ENCODE peak calls at places on chromosomes 3 and 15, in seven cellular contexts. N is EL, V is glutamatergic neuron, H is midbrain, W is nucleus accumbens, F is MCF 10A, D is SW480. Z is an unnamed sample.

GRCh38 chr3:159877924-159878323 is 110.7 kb upstream of the IL12A start:
- DNase-seq in H (no peak), W (no peak), V (no peak), N (peak), D (no peak), F (peak), Z (no peak)

GRCh38 chr3:187567741-187568140 is 102.5 kb downstream of the SST start:
- DNase-seq in D (peak), V (no peak), N (peak), H (no peak), F (no peak), W (no peak), Z (no peak)

GRCh38 chr3:4550957-4551754 is 58.0 kb downstream of the ITPR1 start:
- DNase-seq in W (no peak), V (no peak), N (no peak), H (no peak), F (no peak), D (no peak), Z (no peak)

GRCh38 chr15:82139823-82140268 is 94.0 kb upstream of the MEX3B start:
- DNase-seq in F (peak), V (no peak), N (peak), D (peak), H (peak), W (no peak), Z (no peak)

GRCh38 chr3:14879161-14879888 is 60.6 kb downstream of the FGD5 start:
- DNase-seq in V (peak), D (peak), N (no peak), F (peak), H (no peak), W (no peak), Z (no peak)

GRCh38 chr3:103389356-103389755 is 954.5 kb downstream of the ZPLD1 start:
- DNase-seq in W (no peak), D (no peak), F (no peak), H (no peak), N (peak), V (no peak), Z (no peak)

GRCh38 chr3:137163241-137163916 is 205.6 kb downstream of the IL20RB start:
- DNase-seq in D (no peak), F (no peak), W (no peak), V (peak), H (no peak), N (no peak), Z (no peak)

GRCh38 chr3:65641041-65641440 is 397.7 kb downstream of the MAGI1 start:
- DNase-seq in H (no peak), F (no peak), D (no peak), V (no peak), W (no peak), N (no peak), Z (no peak)

GRCh38 chr3:24645047-24645446 is 150.4 kb upstream of the THRB start:
- DNase-seq in H (no peak), F (no peak), V (no peak), N (no peak), W (no peak), D (no peak), Z (no peak)

GRCh38 chr3:8457039-8457438 is 44.6 kb upstream of the LMCD1 start:
- DNase-seq in V (no peak), F (no peak), W (no peak), N (peak), D (no peak), H (no peak), Z (no peak)

GRCh38 chr15:33655488-33655887 is 312.8 kb upstream of the CHRM5 start:
- DNase-seq in D (no peak), N (no peak), F (no peak), W (no peak), H (no peak), V (no peak), Z (no peak)

GRCh38 chr15:32089851-32090359 is 59.6 kb downstream of the CHRNA7 start:
- DNase-seq in V (no peak), W (no peak), F (no peak), N (no peak), H (no peak), D (no peak), Z (no peak)

GRCh38 chr15:92886815-92887214 is 13.3 kb upstream of the CHD2 start:
- DNase-seq in F (no peak), V (no peak), W (no peak), H (no peak), N (no peak), D (no peak), Z (no peak)

GRCh38 chr3:21682231-21682630 is 68.8 kb downstream of the ZNF385D start:
- DNase-seq in V (no peak), W (no peak), H (no peak), F (no peak), N (no peak), D (no peak), Z (no peak)

GRCh38 chr3:42773409-42773751 is 327 bp upstream of the CCDC13 start:
- DNase-seq in N (no peak), V (no peak), W (no peak), F (no peak), D (no peak), H (no peak), Z (no peak)

GRCh38 chr3:157091096-157091833 is 68.7 kb downstream of the CCNL1 start:
- DNase-seq in V (no peak), W (no peak), D (no peak), H (no peak), F (no peak), N (no peak), Z (no peak)

GRCh38 chr3:196007744-196008143 is 74.1 kb downstream of the TFRC start:
- DNase-seq in W (no peak), F (no peak), V (no peak), H (no peak), D (no peak), N (no peak), Z (no peak)

GRCh38 chr3:164791263-164791662 is 287.0 kb downstream of the SI start:
- DNase-seq in D (no peak), F (no peak), N (no peak), V (no peak), H (no peak), W (no peak), Z (no peak)

GRCh38 chr15:74375303-74375693 is 7.9 kb upstream of the CYP11A1 start:
- DNase-seq in N (peak), H (peak), F (peak), D (peak), W (peak), V (peak), Z (peak)